ENCODE peak calls at places on chromosomes 4 and X, in five cellular contexts. H, Q, A, L and V are unnamed samples.

GRCh38 chrX:149453030-149453429 is 52.1 kb downstream of the IDS start:
- DNase-seq in H (no peak), Q (no peak), A (no peak), L (peak), V (no peak)

GRCh38 chrX:72115380-72115779 is 16.3 kb downstream of the RTL5 start:
- DNase-seq in H (no peak), Q (no peak), A (no peak), L (no peak), V (no peak)

GRCh38 chr4:27514711-27515110 is 654.1 kb downstream of the STIM2 start:
- DNase-seq in H (no peak), Q (no peak), A (no peak), L (no peak), V (no peak)

GRCh38 chr4:109266236-109266635 is 36.2 kb downstream of the COL25A1 start:
- DNase-seq in H (no peak), Q (no peak), A (no peak), L (no peak), V (no peak)

GRCh38 chr4:86558799-86559198 is 35.3 kb upstream of the PTPN13 start:
- DNase-seq in H (no peak), Q (no peak), A (no peak), L (peak), V (peak)

GRCh38 chr4:48290146-48290772 is 20.6 kb upstream of the TEC start:
- DNase-seq in H (no peak), Q (no peak), A (no peak), L (peak), V (no peak)

GRCh38 chr4:146379744-146380143 is 142.0 kb downstream of the SLC10A7 start:
- DNase-seq in H (no peak), Q (no peak), A (no peak), L (peak), V (peak)

GRCh38 chrX:19789376-19789775 is 98.0 kb downstream of the SH3KBP1 start:
- DNase-seq in H (no peak), Q (no peak), A (no peak), L (no peak), V (no peak)

GRCh38 chr4:13905543-13905942 is 278.0 kb upstream of the BOD1L1 start:
- DNase-seq in H (no peak), Q (no peak), A (no peak), L (no peak), V (peak)

GRCh38 chrX:135707880-135708279 is 5.6 kb upstream of the CT45A1 start:
- DNase-seq in H (no peak), Q (no peak), A (peak), L (peak), V (no peak)

GRCh38 chr4:139144911-139145551 is 32.0 kb downstream of the ELF2 start:
- DNase-seq in H (no peak), Q (no peak), A (no peak), L (peak), V (no peak)

GRCh38 chrX:24149346-24150050 is at the start of gene ZFX:
- DNase-seq in H (no peak), Q (no peak), A (peak), L (peak), V (no peak)

GRCh38 chr4:87093443-87094123 is 126.8 kb downstream of the KLHL8 start:
- DNase-seq in H (no peak), Q (no peak), A (peak), L (peak), V (no peak)

GRCh38 chr4:115119804-115120352 is 6.5 kb upstream of the NDST4 start:
- DNase-seq in H (no peak), Q (no peak), A (no peak), L (no peak), V (no peak)

GRCh38 chr4:8409271-8410065 is 31.1 kb downstream of the ACOX3 start:
- DNase-seq in H (no peak), Q (no peak), A (no peak), L (no peak), V (no peak)

GRCh38 chr4:52051615-52052474 is 741 bp downstream of the SPATA18 start:
- DNase-seq in H (peak), Q (no peak), A (peak), L (no peak), V (peak)

GRCh38 chrX:65926095-65927019 is 113.5 kb downstream of the VSIG4 start:
- DNase-seq in H (no peak), Q (no peak), A (no peak), L (no peak), V (no peak)

GRCh38 chrX:153973127-153974002 is 811 bp downstream of the TMEM187 start:
- DNase-seq in H (no peak), Q (no peak), A (no peak), L (no peak), V (no peak)

GRCh38 chrX:132610536-132610935 is 121.7 kb upstream of the MBNL3 start:
- DNase-seq in H (no peak), Q (no peak), A (no peak), L (no peak), V (no peak)

GRCh38 chrX:43666301-43666912 is 10.3 kb downstream of the MAOA start:
- DNase-seq in H (no peak), Q (no peak), A (no peak), L (no peak), V (no peak)

GRCh38 chrX:10156199-10157031 is at the start of gene CLCN4:
- DNase-seq in H (no peak), Q (no peak), A (peak), L (peak), V (peak)

GRCh38 chr4:1136028-1136427 is 22.7 kb upstream of the RNF212 start:
- DNase-seq in H (no peak), Q (no peak), A (no peak), L (no peak), V (no peak)

GRCh38 chr4:48831532-48832015 is 686 bp downstream of the OCIAD1 start:
- DNase-seq in H (no peak), Q (no peak), A (no peak), L (peak), V (no peak)

GRCh38 chr4:165136529-165136928 is 23.9 kb upstream of the TMEM192 start:
- DNase-seq in H (no peak), Q (no peak), A (no peak), L (no peak), V (no peak)

GRCh38 chr4:110092646-110093045 is 105.8 kb downstream of the ELOVL6 start:
- DNase-seq in H (no peak), Q (no peak), A (no peak), L (no peak), V (no peak)

GRCh38 chr4:102627831-102628523 is 126.8 kb downstream of the NFKB1 start:
- DNase-seq in H (peak), Q (no peak), A (no peak), L (peak), V (no peak)